ENCODE peak calls at places on chromosomes 13 and 19, in eight cellular contexts. J, N, T, G, P, H, R and B are unnamed samples.

GRCh38 chr19:41405776-41406175 is 8.2 kb downstream of the BCKDHA start:
- DNase-seq in J (no peak), N (peak; percentile 58), T (no peak), G (no peak), P (no peak), H (no peak), R (no peak), B (peak; percentile 26)

GRCh38 chr13:29543230-29544215 is 52.0 kb downstream of the SLC7A1 start:
- DNase-seq in J (peak; percentile 77), N (peak; percentile 71), T (no peak), G (no peak), P (no peak), H (no peak), R (peak; percentile 22), B (no peak)

GRCh38 chr13:38753878-38754277 is 67.0 kb downstream of the FREM2 start:
- DNase-seq in J (no peak), N (no peak), T (no peak), G (no peak), P (no peak), H (no peak), R (no peak), B (no peak)

GRCh38 chr19:43811833-43812232 is 9.6 kb upstream of the LYPD5 start:
- DNase-seq in J (no peak), N (no peak), T (no peak), G (no peak), P (no peak), H (no peak), R (no peak), B (no peak)

GRCh38 chr19:39671739-39672363 is 16.1 kb downstream of the LGALS16 start:
- DNase-seq in J (peak; percentile 54), N (peak; percentile 79), T (no peak), G (peak; percentile 20), P (peak; percentile 66), H (no peak), R (peak; percentile 57), B (no peak)

GRCh38 chr19:582497-583197 is 7.0 kb upstream of the HCN2 start:
- DNase-seq in J (peak; percentile 44), N (peak; percentile 58), T (no peak), G (no peak), P (no peak), H (no peak), R (no peak), B (no peak)

GRCh38 chr13:42350141-42350540 is 78.2 kb downstream of the AKAP11 start:
- DNase-seq in J (no peak), N (peak; percentile 54), T (no peak), G (no peak), P (no peak), H (no peak), R (no peak), B (no peak)

GRCh38 chr13:44815507-44816074 is 173.7 kb downstream of the NUFIP1 start:
- DNase-seq in J (peak; percentile 99), N (peak; percentile 67), T (no peak), G (no peak), P (peak; percentile 96), H (no peak), R (peak; percentile 5), B (no peak)

GRCh38 chr13:27855381-27855780 is 63.1 kb downstream of the GSX1 start:
- DNase-seq in J (no peak), N (no peak), T (no peak), G (no peak), P (no peak), H (no peak), R (no peak), B (no peak)

GRCh38 chr19:18756896-18757295 is 34.2 kb downstream of the COMP start:
- DNase-seq in J (no peak), N (no peak), T (no peak), G (no peak), P (no peak), H (no peak), R (no peak), B (no peak)

GRCh38 chr13:80481589-80481988 is 140.7 kb upstream of the SPRY2 start:
- DNase-seq in J (no peak), N (no peak), T (no peak), G (no peak), P (no peak), H (no peak), R (no peak), B (no peak)

GRCh38 chr19:30020189-30020588 is 78.2 kb downstream of the URI1 start:
- DNase-seq in J (no peak), N (no peak), T (no peak), G (no peak), P (no peak), H (no peak), R (no peak), B (no peak)